ENCODE peak calls at places on chromosomes 11 and 22, in five cellular contexts. I, X, Q, G and A are unnamed samples. For H3K36me3, the result is how much of the 10 kb centered on the place peaks cover.

GRCh38 chr11:31237819-31238771 is 131.4 kb downstream of the DCDC1 start:
- DNase-seq in G (no peak), X (no peak), Q (no peak), I (no peak), A (no peak)

GRCh38 chr11:36657610-36658225 is 59.7 kb upstream of the RAG2 start:
- DNase-seq in I (no peak), Q (no peak), X (no peak), G (no peak), A (no peak)

GRCh38 chr22:29344137-29344536 is 28.6 kb upstream of the RASL10A start:
- DNase-seq in Q (peak), I (peak), X (no peak), G (peak), A (peak)

GRCh38 chr11:67277231-67277961 is 11.1 kb downstream of the GRK2 start:
- DNase-seq in Q (peak), G (no peak), X (peak), I (peak), A (peak)

GRCh38 chr22:50340157-50340879 is 2.8 kb upstream of the PPP6R2 start:
- DNase-seq in G (peak), Q (no peak), X (no peak), I (no peak), A (no peak)

GRCh38 chr11:62542111-62542745 is 4.4 kb downstream of the AHNAK start:
- DNase-seq in X (no peak), I (peak), G (no peak), Q (peak), A (no peak)

GRCh38 chr11:64124147-64124546 is 41.8 kb downstream of the MACROD1 start:
- DNase-seq in I (no peak), G (no peak), X (no peak), Q (no peak), A (no peak)

GRCh38 chr11:111539426-111540113 is 950 bp upstream of the LAYN start:
- DNase-seq in Q (no peak), I (no peak), X (no peak), G (no peak), A (no peak)

GRCh38 chr11:2549080-2549479 is 104.3 kb downstream of the KCNQ1 start:
- DNase-seq in G (no peak), I (no peak), Q (peak), X (no peak), A (no peak)

GRCh38 chr11:9691865-9692264 is 28.0 kb downstream of the SWAP70 start:
- DNase-seq in I (no peak), X (no peak), Q (no peak), G (no peak), A (no peak)

GRCh38 chr11:1943576-1943975 is 3.6 kb upstream of the MRPL23 start:
- DNase-seq in Q (peak), X (no peak), I (no peak), G (no peak), A (no peak)

GRCh38 chr11:15327786-15328231 is 213.1 kb downstream of the INSC start:
- DNase-seq in I (peak), G (peak), Q (peak), X (no peak), A (peak)

GRCh38 chr11:86524603-86525352 is 147.6 kb downstream of the ME3 start:
- DNase-seq in I (no peak), X (no peak), G (peak), Q (no peak), A (no peak)

GRCh38 chr22:24760708-24761306 is 13.7 kb downstream of the PIWIL3 start:
- DNase-seq in X (no peak), G (no peak), I (no peak), Q (no peak), A (no peak)

GRCh38 chr22:37726240-37726887 is 29.5 kb downstream of the TRIOBP start:
- DNase-seq in Q (no peak), X (no peak), I (no peak), G (no peak), A (no peak)

GRCh38 chr11:68135161-68135560 is 14.0 kb upstream of the CHKA start:
- DNase-seq in Q (no peak), X (no peak), G (no peak), I (no peak), A (no peak)

GRCh38 chr22:21800552-21801303 is 65.1 kb upstream of the YPEL1 start:
- DNase-seq in Q (no peak), X (no peak), I (no peak), G (no peak), A (no peak)

GRCh38 chr11:116732740-116733385 is 39.9 kb downstream of the BUD13 start:
- DNase-seq in X (peak), I (peak), Q (peak), G (peak), A (no peak)

GRCh38 chr22:37647928-37648327 is 8.5 kb downstream of the SH3BP1 start:
- DNase-seq in G (no peak), X (no peak), I (peak), Q (peak), A (no peak)

GRCh38 chr11:19176629-19177186 is 25.1 kb downstream of the CSRP3 start:
- DNase-seq in I (no peak), Q (no peak), G (no peak), X (no peak), A (no peak)

GRCh38 chr11:19173004-19173689 is 28.6 kb downstream of the CSRP3 start:
- DNase-seq in I (no peak), G (no peak), Q (no peak), X (no peak), A (no peak)

DNA sequence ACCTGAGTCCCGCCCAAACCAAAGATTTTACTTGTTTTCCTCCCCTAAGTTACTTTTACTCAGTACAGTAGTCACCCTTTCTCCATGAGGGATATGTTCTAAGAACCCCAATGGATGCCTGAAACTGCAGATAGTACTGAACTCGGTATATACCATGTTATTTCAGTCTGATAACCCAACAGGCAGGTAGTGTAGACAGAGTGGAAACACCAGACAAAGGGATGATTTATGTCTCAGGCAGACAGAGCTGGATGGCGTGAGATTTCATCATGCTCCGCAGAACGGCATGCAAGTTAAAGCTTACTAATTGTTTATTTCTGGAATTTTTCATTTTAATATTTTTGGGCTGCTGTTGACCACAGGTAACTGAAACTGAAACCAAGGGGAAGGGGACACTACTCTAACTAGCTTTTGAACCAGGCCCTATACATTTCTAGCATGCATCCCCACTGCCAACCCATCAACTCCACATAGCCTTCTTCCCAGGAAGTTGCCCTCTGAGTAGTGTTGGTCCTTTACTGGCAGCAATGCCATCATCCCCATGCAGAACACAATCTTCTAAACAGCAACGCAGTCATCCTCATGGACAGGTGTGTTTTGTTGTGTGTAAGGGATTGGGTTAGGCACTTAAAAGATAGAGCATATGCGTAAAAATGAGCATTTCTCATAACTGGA is 27.7 kb downstream of the CSRP3 start:
- DNase-seq in I (no peak), Q (no peak), X (no peak), G (no peak), A (no peak)
- TF ChIP-seq EP300 in I (no peak), Q (no peak), X (no peak), G (no peak), A (no peak)

GRCh38 chr11:128783513-128783912 is 83.6 kb downstream of the KCNJ1 start:
- DNase-seq in I (no peak), G (no peak), X (no peak), Q (no peak), A (no peak)
- H3K36me3 ChIP-seq in I (under half), G (under half), X (under half), Q (under half), A (under half)

GRCh38 chr11:69841859-69842698 is 22.9 kb upstream of the FGF3 start:
- DNase-seq in G (no peak), I (no peak), Q (no peak), X (no peak), A (no peak)
- TF ChIP-seq POLR2AphosphoS5 in G (no peak), I (no peak), Q (no peak), X (no peak), A (no peak)

DNA sequence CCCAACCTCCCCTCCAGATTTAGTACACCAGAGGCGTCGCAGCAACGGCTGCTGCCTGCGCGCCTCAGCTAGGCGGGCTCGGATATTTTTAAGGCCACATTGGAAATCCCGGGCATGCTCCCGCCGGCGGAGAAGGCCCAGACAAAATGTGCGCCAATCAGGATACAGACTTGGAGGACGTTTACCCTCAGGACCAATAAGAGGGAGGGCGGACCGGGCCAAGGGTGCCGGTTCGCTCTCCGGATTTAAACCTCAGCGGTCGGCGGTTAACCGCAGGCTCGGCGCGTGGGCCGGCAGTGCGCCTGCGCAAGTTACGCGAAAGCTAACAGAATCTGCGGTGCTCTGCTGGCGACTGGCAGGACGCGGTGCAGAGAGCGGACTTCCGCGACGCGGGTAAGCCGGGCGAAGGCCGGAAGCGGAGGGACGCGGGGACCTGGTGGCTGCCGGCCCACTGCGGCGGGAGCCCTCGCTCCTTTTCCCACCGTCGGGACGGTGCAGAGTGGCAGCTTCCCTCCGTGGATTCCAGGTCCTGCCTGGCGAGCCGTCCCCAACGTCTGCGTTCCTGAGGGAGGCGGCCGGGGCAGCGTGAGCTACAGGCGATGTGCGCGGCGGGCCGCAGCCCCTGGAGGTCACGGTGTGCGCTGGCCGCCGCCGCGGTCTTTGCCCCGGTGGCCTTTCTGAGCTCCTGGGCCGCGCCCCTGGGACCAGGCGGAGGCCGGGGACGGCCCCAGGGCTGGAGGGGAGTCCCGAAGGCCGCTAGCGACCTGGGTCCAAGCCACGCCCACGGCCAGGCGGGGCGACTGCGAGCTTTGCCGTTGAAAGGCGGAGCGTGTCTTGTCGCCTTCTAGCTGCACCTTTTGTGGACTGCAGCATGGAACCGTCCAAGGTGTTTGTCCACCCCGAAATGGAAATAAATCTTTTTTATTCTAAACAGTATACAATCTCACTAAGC is at the start of gene HYLS1:
- DNase-seq in X (peak), Q (peak), I (peak), G (peak), A (peak)
- TF ChIP-seq EP300 in X (no peak), Q (no peak), I (no peak), G (no peak), A (no peak)

DNA sequence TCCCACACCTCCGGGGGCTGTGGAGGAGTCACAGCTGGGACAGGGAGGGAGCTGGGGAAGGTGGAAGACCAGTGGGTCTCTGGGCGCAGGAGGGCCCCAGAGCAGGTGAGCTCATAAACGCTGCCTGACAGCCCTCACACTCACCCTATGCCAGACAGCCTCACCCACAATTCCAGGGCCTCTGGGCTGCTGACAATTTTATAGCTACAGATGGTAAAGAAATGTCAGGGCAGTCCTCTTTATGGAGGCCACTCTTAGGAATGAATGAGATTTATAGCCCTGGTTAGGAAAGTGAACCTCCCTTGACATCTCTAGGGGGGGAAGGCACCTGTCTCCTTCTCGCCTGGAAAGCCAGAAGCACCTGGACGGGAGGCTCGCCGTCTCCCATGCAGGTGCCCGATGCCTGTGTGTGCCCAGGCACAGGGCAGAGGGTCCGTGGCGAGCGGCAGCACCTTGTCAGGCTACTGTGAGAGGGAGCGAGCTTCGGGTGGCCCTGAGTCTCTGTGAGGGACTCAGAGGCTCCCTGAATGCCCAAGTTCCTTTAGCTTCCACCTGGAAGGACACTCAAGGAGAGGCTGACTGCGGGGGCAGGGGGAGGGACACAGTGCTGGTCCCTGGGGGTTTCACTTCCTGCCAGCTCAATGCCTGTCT is 39.9 kb downstream of the IGSF9B start:
- DNase-seq in X (no peak), Q (no peak), I (no peak), G (no peak), A (no peak)
- H3K36me3 ChIP-seq in X (under half), Q (under half), I (under half), G (under half), A (half or more)

GRCh38 chr11:60935676-60936442 is 11.6 kb downstream of the TMEM132A start:
- DNase-seq in Q (no peak), I (no peak), G (no peak), X (no peak), A (no peak)
- TF ChIP-seq POLR2AphosphoS5 in Q (no peak), I (no peak), G (no peak), X (peak), A (no peak)

DNA sequence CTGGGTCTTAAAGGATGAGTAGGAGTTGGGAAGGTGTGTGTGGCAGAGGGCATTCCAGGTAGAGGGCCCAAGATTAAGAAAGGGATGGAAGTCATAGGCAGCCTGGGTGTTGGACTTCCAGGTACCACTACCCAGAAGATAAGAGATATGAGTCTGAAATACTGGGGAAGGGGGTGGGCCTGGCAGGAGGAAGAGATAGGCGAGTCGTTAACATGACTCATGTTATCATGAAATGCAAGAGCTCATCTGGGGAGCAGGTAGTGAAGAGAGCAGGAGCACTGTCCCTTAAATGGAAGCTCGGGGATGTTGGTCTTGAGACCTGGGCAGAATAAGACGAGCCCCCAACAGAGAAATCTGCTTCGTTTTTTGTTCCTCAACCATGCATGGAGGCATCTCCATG is 10.2 kb downstream of the ZC3H7B start:
- DNase-seq in G (no peak), Q (no peak), I (no peak), X (no peak), A (no peak)
- TF ChIP-seq EP300 in G (no peak), Q (no peak), I (no peak), X (no peak), A (no peak)